ENCODE peak calls at places on chromosomes 4 and X, in eight cellular contexts. One of them, this sample, is unnamed.

GRCh38 chr4:169085015-169085414 is 75.0 kb upstream of the CBR4 start:
- DNase-seq in AG04450: no peak
- DNase-seq in CD4-positive, CD25-positive, alpha-beta regulatory T cell: no peak
- DNase-seq in cardiac muscle cell: no peak
- DNase-seq in PC-9: no peak
- DNase-seq in RWPE2: no peak
- DNase-seq in OCI-LY7: no peak
- DNase-seq in lung: no peak
- DNase-seq in this sample: no peak

GRCh38 chrX:13688384-13688771 is 550 bp upstream of the RAB9A start:
- DNase-seq in AG04450: no peak
- DNase-seq in CD4-positive, CD25-positive, alpha-beta regulatory T cell: no peak
- DNase-seq in cardiac muscle cell: no peak
- DNase-seq in PC-9: no peak
- DNase-seq in RWPE2: no peak
- DNase-seq in OCI-LY7: no peak
- DNase-seq in lung: no peak
- DNase-seq in this sample: no peak

GRCh38 chrX:54746928-54747327 is 51.1 kb downstream of the ITIH6 start:
- DNase-seq in AG04450: no peak
- DNase-seq in CD4-positive, CD25-positive, alpha-beta regulatory T cell: no peak
- DNase-seq in cardiac muscle cell: no peak
- DNase-seq in PC-9: no peak
- DNase-seq in RWPE2: no peak
- DNase-seq in OCI-LY7: no peak
- DNase-seq in lung: no peak
- DNase-seq in this sample: no peak

GRCh38 chr4:10746371-10747143 is 62.0 kb upstream of the CLNK start:
- DNase-seq in AG04450: no peak
- DNase-seq in CD4-positive, CD25-positive, alpha-beta regulatory T cell: no peak
- DNase-seq in cardiac muscle cell: no peak
- DNase-seq in PC-9: no peak
- DNase-seq in RWPE2: no peak
- DNase-seq in OCI-LY7: no peak
- DNase-seq in lung: no peak
- DNase-seq in this sample: no peak

GRCh38 chr4:107825072-107825789 is 499 bp downstream of the SGMS2 start:
- DNase-seq in AG04450: no peak
- DNase-seq in CD4-positive, CD25-positive, alpha-beta regulatory T cell: no peak
- DNase-seq in cardiac muscle cell: peak; percentile 65
- DNase-seq in PC-9: peak; percentile 43
- DNase-seq in RWPE2: peak; percentile 68
- DNase-seq in OCI-LY7: no peak
- DNase-seq in lung: peak; percentile 69
- DNase-seq in this sample: peak; percentile 80

GRCh38 chrX:119605398-119605738 is 856 bp downstream of the NKRF start:
- DNase-seq in AG04450: no peak
- DNase-seq in CD4-positive, CD25-positive, alpha-beta regulatory T cell: no peak
- DNase-seq in cardiac muscle cell: no peak
- DNase-seq in PC-9: no peak
- DNase-seq in RWPE2: no peak
- DNase-seq in OCI-LY7: no peak
- DNase-seq in lung: no peak
- DNase-seq in this sample: peak; percentile 25

GRCh38 chr4:138979742-138980141 is 35.8 kb upstream of the NOCT start:
- DNase-seq in AG04450: no peak
- DNase-seq in CD4-positive, CD25-positive, alpha-beta regulatory T cell: no peak
- DNase-seq in cardiac muscle cell: no peak
- DNase-seq in PC-9: no peak
- DNase-seq in RWPE2: no peak
- DNase-seq in OCI-LY7: no peak
- DNase-seq in lung: no peak
- DNase-seq in this sample: no peak

GRCh38 chr4:148477276-148477675 is 35.1 kb upstream of the NR3C2 start:
- DNase-seq in AG04450: no peak
- DNase-seq in CD4-positive, CD25-positive, alpha-beta regulatory T cell: no peak
- DNase-seq in cardiac muscle cell: no peak
- DNase-seq in PC-9: no peak
- DNase-seq in RWPE2: no peak
- DNase-seq in OCI-LY7: no peak
- DNase-seq in lung: no peak
- DNase-seq in this sample: no peak

GRCh38 chr4:139873111-139873866 is 207.7 kb downstream of the MGST2 start:
- DNase-seq in AG04450: no peak
- DNase-seq in CD4-positive, CD25-positive, alpha-beta regulatory T cell: no peak
- DNase-seq in cardiac muscle cell: no peak
- DNase-seq in PC-9: no peak
- DNase-seq in RWPE2: no peak
- DNase-seq in OCI-LY7: no peak
- DNase-seq in lung: no peak
- DNase-seq in this sample: no peak

DNA sequence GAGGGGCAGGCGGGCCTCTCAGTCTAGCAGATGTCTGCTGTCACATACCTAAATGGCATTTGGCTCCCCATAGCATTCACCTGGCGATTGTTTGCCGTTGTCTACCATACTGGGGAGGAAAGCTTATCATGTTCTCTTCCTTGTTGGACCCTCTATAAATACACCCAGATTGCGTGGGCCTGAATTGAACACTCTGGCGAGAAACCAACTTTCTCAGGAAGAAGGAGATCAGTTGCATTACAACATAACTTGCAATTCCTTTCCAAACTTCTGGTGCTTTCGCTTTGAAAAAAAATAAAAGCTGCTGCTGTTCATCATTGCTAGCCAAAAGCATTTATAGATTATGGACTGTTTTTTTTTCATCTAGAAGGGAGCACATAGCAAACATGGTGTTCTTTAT is 230.0 kb upstream of the GPC4 start:
- DNase-seq in AG04450: no peak
- DNase-seq in CD4-positive, CD25-positive, alpha-beta regulatory T cell: no peak
- DNase-seq in cardiac muscle cell: peak; percentile 69
- DNase-seq in PC-9: no peak
- DNase-seq in RWPE2: no peak
- DNase-seq in OCI-LY7: no peak
- DNase-seq in lung: no peak
- DNase-seq in this sample: no peak
- H3K27ac ChIP-seq in AG04450: no peak overlapping the region
- H3K27ac ChIP-seq in CD4-positive, CD25-positive, alpha-beta regulatory T cell: no peak overlapping the region
- H3K27ac ChIP-seq in cardiac muscle cell: no peak overlapping the region
- H3K27ac ChIP-seq in PC-9: no peak overlapping the region
- H3K27ac ChIP-seq in RWPE2: peak overlapping the region; percentile 64
- H3K27ac ChIP-seq in OCI-LY7: no peak overlapping the region
- H3K27ac ChIP-seq in lung: no peak overlapping the region
- H3K27ac ChIP-seq in this sample: peak overlapping the region; percentile 50

GRCh38 chr4:80253510-80253909 is 13.0 kb upstream of the FGF5 start:
- DNase-seq in AG04450: no peak
- DNase-seq in CD4-positive, CD25-positive, alpha-beta regulatory T cell: no peak
- DNase-seq in cardiac muscle cell: no peak
- DNase-seq in PC-9: no peak
- DNase-seq in RWPE2: no peak
- DNase-seq in OCI-LY7: no peak
- DNase-seq in lung: no peak
- DNase-seq in this sample: no peak

GRCh38 chr4:80254114-80254513 is 12.3 kb upstream of the FGF5 start:
- DNase-seq in AG04450: no peak
- DNase-seq in CD4-positive, CD25-positive, alpha-beta regulatory T cell: no peak
- DNase-seq in cardiac muscle cell: no peak
- DNase-seq in PC-9: no peak
- DNase-seq in RWPE2: no peak
- DNase-seq in OCI-LY7: no peak
- DNase-seq in lung: no peak
- DNase-seq in this sample: no peak

GRCh38 chr4:80252953-80253352 is 13.5 kb upstream of the FGF5 start:
- DNase-seq in AG04450: no peak
- DNase-seq in CD4-positive, CD25-positive, alpha-beta regulatory T cell: no peak
- DNase-seq in cardiac muscle cell: no peak
- DNase-seq in PC-9: no peak
- DNase-seq in RWPE2: no peak
- DNase-seq in OCI-LY7: no peak
- DNase-seq in lung: no peak
- DNase-seq in this sample: no peak

GRCh38 chr4:80252427-80252826 is 14.0 kb upstream of the FGF5 start:
- DNase-seq in AG04450: no peak
- DNase-seq in CD4-positive, CD25-positive, alpha-beta regulatory T cell: no peak
- DNase-seq in cardiac muscle cell: no peak
- DNase-seq in PC-9: no peak
- DNase-seq in RWPE2: no peak
- DNase-seq in OCI-LY7: no peak
- DNase-seq in lung: no peak
- DNase-seq in this sample: no peak

DNA sequence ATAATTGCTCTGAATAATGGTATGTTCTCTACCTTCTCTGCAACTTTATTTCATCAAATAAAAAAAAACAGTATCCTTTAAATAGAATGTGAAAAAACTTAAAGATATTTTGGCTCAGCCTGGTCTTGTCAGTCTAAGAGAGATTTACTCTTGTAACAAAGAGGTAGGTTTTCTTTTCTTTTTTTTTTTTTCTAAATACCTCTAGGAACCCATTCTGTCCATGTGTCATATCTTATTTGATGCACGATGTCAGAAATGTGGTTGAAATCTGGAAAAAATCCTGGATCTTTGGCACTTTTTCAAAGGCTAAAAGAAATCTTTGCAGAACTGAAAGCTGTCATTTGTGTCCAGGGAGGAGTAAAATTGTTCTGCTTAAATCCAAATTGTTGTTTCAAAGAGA is 17.3 kb upstream of the FGF5 start:
- DNase-seq in AG04450: no peak
- DNase-seq in CD4-positive, CD25-positive, alpha-beta regulatory T cell: no peak
- DNase-seq in cardiac muscle cell: no peak
- DNase-seq in PC-9: no peak
- DNase-seq in RWPE2: no peak
- DNase-seq in OCI-LY7: no peak
- DNase-seq in lung: no peak
- DNase-seq in this sample: no peak
- H3K27ac ChIP-seq in AG04450: no peak overlapping the region
- H3K27ac ChIP-seq in CD4-positive, CD25-positive, alpha-beta regulatory T cell: no peak overlapping the region
- H3K27ac ChIP-seq in cardiac muscle cell: no peak overlapping the region
- H3K27ac ChIP-seq in PC-9: no peak overlapping the region
- H3K27ac ChIP-seq in RWPE2: no peak overlapping the region
- H3K27ac ChIP-seq in OCI-LY7: no peak overlapping the region
- H3K27ac ChIP-seq in lung: no peak overlapping the region
- H3K27ac ChIP-seq in this sample: no peak overlapping the region

DNA sequence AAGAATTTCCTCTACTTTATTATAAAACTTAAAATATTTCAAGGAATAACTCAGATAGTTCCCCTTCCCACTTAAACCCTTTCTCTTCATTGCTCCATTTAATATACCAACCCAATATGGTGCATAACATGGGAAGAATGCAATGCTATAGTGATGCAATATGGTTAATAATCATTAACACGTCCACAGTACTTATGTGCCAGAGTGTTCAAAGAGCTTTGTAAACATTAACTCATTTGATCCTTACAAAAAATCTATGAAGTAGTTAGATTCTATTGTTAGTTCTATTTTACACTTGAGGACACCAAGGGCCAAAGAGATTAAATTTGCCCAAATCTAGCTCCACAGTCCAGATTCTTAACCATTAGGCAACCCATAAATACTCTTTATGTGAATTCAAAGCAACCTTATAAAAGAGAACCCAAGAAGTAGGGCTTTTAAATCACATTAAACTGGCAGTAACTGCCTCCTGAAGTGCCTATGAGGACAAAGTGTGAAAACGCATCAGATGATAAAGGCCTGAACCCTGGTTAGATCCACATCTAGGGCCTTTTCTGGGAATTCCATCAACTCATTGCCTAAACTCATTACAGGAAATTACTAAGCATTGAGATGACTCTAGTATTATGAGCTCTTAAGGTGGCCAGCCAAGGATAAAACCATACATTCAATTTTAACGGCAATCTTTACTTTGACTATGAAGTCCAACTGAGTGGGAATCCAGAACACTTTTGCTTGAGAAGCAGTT is 94.3 kb downstream of the AREG start:
- DNase-seq in AG04450: no peak
- DNase-seq in CD4-positive, CD25-positive, alpha-beta regulatory T cell: no peak
- DNase-seq in cardiac muscle cell: peak; percentile 69
- DNase-seq in PC-9: no peak
- DNase-seq in RWPE2: no peak
- DNase-seq in OCI-LY7: no peak
- DNase-seq in lung: no peak
- DNase-seq in this sample: no peak
- H3K27ac ChIP-seq in AG04450: no peak overlapping the region
- H3K27ac ChIP-seq in CD4-positive, CD25-positive, alpha-beta regulatory T cell: no peak overlapping the region
- H3K27ac ChIP-seq in cardiac muscle cell: no peak overlapping the region
- H3K27ac ChIP-seq in PC-9: no peak overlapping the region
- H3K27ac ChIP-seq in RWPE2: peak overlapping the region; percentile 32
- H3K27ac ChIP-seq in OCI-LY7: no peak overlapping the region
- H3K27ac ChIP-seq in lung: no peak overlapping the region
- H3K27ac ChIP-seq in this sample: no peak overlapping the region

DNA sequence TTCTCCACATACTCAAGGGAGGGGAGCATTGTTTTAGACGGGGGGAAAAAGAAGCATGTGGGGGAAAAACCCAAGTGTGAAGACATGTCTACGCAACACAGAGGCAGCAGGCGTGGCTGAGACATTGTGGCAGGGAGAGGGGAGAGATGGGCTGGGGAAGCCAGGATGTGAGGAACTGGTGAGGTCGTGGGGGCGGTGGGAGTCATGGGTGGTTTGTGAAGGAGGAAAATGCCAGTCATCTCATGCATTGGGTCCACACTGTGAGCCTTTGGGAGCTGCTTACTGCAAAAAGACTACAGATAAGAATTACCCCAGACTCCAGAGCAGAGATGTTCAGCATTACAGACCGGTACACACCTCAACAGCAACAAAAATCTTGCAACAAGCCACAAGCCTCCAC is 2.1 kb downstream of the JAKMIP1 start:
- DNase-seq in AG04450: no peak
- DNase-seq in CD4-positive, CD25-positive, alpha-beta regulatory T cell: no peak
- DNase-seq in cardiac muscle cell: no peak
- DNase-seq in PC-9: no peak
- DNase-seq in RWPE2: no peak
- DNase-seq in OCI-LY7: no peak
- DNase-seq in lung: no peak
- DNase-seq in this sample: no peak
- H3K27ac ChIP-seq in AG04450: no peak overlapping the region
- H3K27ac ChIP-seq in CD4-positive, CD25-positive, alpha-beta regulatory T cell: peak overlapping the region; percentile 68
- H3K27ac ChIP-seq in cardiac muscle cell: no peak overlapping the region
- H3K27ac ChIP-seq in PC-9: no peak overlapping the region
- H3K27ac ChIP-seq in RWPE2: no peak overlapping the region
- H3K27ac ChIP-seq in OCI-LY7: no peak overlapping the region
- H3K27ac ChIP-seq in lung: no peak overlapping the region
- H3K27ac ChIP-seq in this sample: no peak overlapping the region

This sample was measured in pancreas.